ENCODE peak calls at places on chromosomes 7 and 10, in seven cellular contexts. B is pancreas; V is CD4-positive, alpha-beta memory T cell; T is neuronal stem cell; S is cardiac muscle cell; O is neural progenitor cell; R is prostate gland. C is an unnamed sample.

GRCh38 chr10:35257057-35257983 is 79.0 kb upstream of the CCNY start:
- DNase-seq in V (no peak), S (no peak), B (no peak), R (no peak), O (no peak), T (no peak), C (no peak)

GRCh38 chr10:18523025-18523424 is 128.4 kb downstream of the NSUN6 start:
- DNase-seq in T (no peak), R (no peak), O (no peak), S (no peak), B (no peak), V (no peak), C (no peak)

GRCh38 chr10:81838950-81839349 is 36.0 kb upstream of the NRG3 start:
- DNase-seq in V (no peak), S (peak; percentile 19), B (no peak), O (peak; percentile 53), R (no peak), T (peak; percentile 15), C (no peak)

GRCh38 chr7:91089382-91089963 is 174.8 kb upstream of the FZD1 start:
- DNase-seq in O (peak; percentile 48), R (no peak), T (peak; percentile 20), B (no peak), V (peak; percentile 9), S (peak; percentile 38), C (no peak)

GRCh38 chr7:3597243-3597642 is 296.2 kb downstream of the SDK1 start:
- DNase-seq in R (no peak), O (no peak), T (no peak), V (no peak), S (no peak), B (no peak), C (no peak)

GRCh38 chr7:65839846-65840245 is 33.0 kb upstream of the VKORC1L1 start:
- DNase-seq in O (no peak), T (no peak), S (no peak), R (no peak), B (no peak), V (no peak), C (no peak)

GRCh38 chr7:36686499-36686898 is 37.8 kb downstream of the AOAH start:
- DNase-seq in V (no peak), O (no peak), T (no peak), R (no peak), B (no peak), S (no peak), C (peak; percentile 59)

GRCh38 chr7:20064181-20064970 is 152.8 kb downstream of the MACC1 start:
- DNase-seq in S (no peak), R (no peak), O (peak; percentile 38), T (peak; percentile 5), V (no peak), B (no peak), C (no peak)

GRCh38 chr10:28991738-28992270 is 297.1 kb upstream of the LYZL1 start:
- DNase-seq in R (peak; percentile 6), O (peak; percentile 66), T (peak; percentile 41), V (peak; percentile 17), S (peak; percentile 78), B (peak; percentile 39), C (no peak)

GRCh38 chr7:7694542-7694941 is 23.9 kb downstream of the RPA3 start:
- DNase-seq in B (no peak), T (no peak), S (no peak), V (no peak), R (no peak), O (no peak), C (no peak)

GRCh38 chr7:38413784-38414183 is 140.3 kb upstream of the TARP start:
- DNase-seq in V (no peak), B (no peak), S (no peak), O (no peak), R (no peak), T (no peak), C (no peak)

GRCh38 chr7:132579260-132579899 is 3.1 kb upstream of the PLXNA4 start:
- DNase-seq in S (no peak), B (no peak), O (no peak), R (no peak), V (no peak), T (no peak), C (no peak)

GRCh38 chr10:60428387-60428737 is 38.7 kb upstream of the ANK3 start:
- DNase-seq in B (no peak), S (no peak), V (no peak), T (no peak), R (no peak), O (no peak), C (no peak)

GRCh38 chr10:102646610-102647432 is 2.5 kb downstream of the TRIM8 start:
- DNase-seq in O (peak; percentile 29), B (no peak), S (peak; percentile 82), T (no peak), R (peak; percentile 54), V (peak; percentile 47), C (peak; percentile 33)

GRCh38 chr7:129559564-129559963 is 52.0 kb upstream of the NRF1 start:
- DNase-seq in T (no peak), B (no peak), V (no peak), S (no peak), O (no peak), R (no peak), C (no peak)

GRCh38 chr10:124875596-124875995 is 66.3 kb upstream of the ZRANB1 start:
- DNase-seq in B (no peak), T (no peak), O (no peak), R (no peak), V (no peak), S (no peak), C (no peak)

GRCh38 chr7:113698556-113699220 is 220.1 kb downstream of the PPP1R3A start:
- DNase-seq in V (no peak), B (no peak), O (peak; percentile 40), T (peak; percentile 20), S (peak; percentile 45), R (no peak), C (no peak)

GRCh38 chr10:34454590-34455289 is 360.4 kb downstream of the PARD3 start:
- DNase-seq in V (no peak), S (no peak), R (no peak), O (no peak), B (no peak), T (no peak), C (no peak)

GRCh38 chr10:103890194-103890658 is 27.8 kb downstream of the STN1 start:
- DNase-seq in B (peak; percentile 62), O (no peak), R (peak; percentile 14), V (no peak), T (no peak), S (no peak), C (no peak)

GRCh38 chr10:50603151-50603850 is 20.5 kb downstream of the SGMS1 start:
- DNase-seq in S (no peak), T (no peak), O (no peak), V (no peak), B (no peak), R (no peak), C (no peak)

GRCh38 chr10:50604049-50604640 is 19.6 kb downstream of the SGMS1 start:
- DNase-seq in T (no peak), V (no peak), S (no peak), O (no peak), R (no peak), B (no peak), C (no peak)

GRCh38 chr10:50601974-50602373 is 21.8 kb downstream of the SGMS1 start:
- DNase-seq in V (no peak), O (no peak), T (no peak), R (no peak), S (no peak), B (no peak), C (no peak)

GRCh38 chr10:50600286-50600685 is 23.5 kb downstream of the SGMS1 start:
- DNase-seq in S (no peak), R (no peak), V (no peak), T (no peak), O (no peak), B (no peak), C (no peak)

GRCh38 chr10:50600831-50601466 is 22.8 kb downstream of the SGMS1 start:
- DNase-seq in O (no peak), B (no peak), S (no peak), T (no peak), R (no peak), V (no peak), C (no peak)
- H3K27ac ChIP-seq in O (no peak overlapping the region), B (no peak overlapping the region), S (no peak overlapping the region), T (no peak overlapping the region), R (no peak overlapping the region), V (no peak overlapping the region), C (no peak overlapping the region)

DNA sequence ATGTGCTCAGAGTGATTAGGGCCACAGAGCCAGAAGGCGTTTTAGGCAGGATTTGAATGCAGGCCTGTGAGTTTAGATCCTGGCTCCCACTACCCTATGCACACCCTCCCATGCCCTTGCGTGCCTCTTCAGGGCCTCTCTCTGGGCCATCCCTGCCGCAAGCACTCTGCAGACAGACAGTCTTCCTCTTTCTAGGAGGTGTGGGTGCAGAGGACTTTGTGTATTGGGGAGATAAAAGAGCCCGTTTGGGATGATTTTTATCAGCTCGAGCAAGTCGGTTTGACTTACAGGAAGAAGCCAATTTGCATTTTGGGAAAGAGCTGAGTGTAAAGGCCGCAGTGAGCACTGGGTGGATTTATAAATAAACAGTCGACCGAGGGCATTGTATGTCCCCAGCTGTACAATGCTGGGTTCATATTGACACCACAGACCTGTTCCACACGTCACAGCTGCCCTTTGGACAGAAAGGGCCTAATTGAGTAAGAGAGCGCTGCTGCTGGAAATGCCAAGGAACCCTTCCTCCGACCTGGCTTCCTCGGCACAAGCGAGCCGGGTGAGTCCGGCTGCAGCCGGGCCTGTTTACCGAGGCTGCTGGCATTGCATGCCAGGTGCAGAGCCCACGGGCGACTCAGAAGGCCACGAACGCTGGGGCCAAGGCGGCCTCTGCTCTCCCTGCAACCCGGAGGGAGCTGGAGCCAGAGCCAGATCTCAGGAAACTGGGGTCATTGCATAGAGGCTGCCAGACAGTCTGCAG is 25.1 kb downstream of the ZMIZ1 start:
- DNase-seq in O (no peak), V (no peak), S (no peak), T (no peak), R (peak; percentile 68), B (peak; percentile 81), C (no peak)
- H3K4me1 ChIP-seq in O (peaks cover 12% of the 10 kb centered on the region), V (peaks cover 22% of the 10 kb centered on the region), S (peaks cover 40% of the 10 kb centered on the region), T (no peaks in the 10 kb centered on the region), R (peaks cover 34% of the 10 kb centered on the region), B (peaks cover 37% of the 10 kb centered on the region), C (peaks cover 18% of the 10 kb centered on the region)

GRCh38 chr7:247166-247565 is 42.8 kb upstream of the FOXL3 start:
- DNase-seq in R (no peak), T (no peak), B (no peak), V (no peak), O (no peak), S (no peak), C (no peak)
- H3K36me3 ChIP-seq in R (peaks cover 18% of the 10 kb centered on the region), T (no peaks in the 10 kb centered on the region), B (no peaks in the 10 kb centered on the region), V (no peaks in the 10 kb centered on the region), O (no peaks in the 10 kb centered on the region), S (no peaks in the 10 kb centered on the region), C (no peaks in the 10 kb centered on the region)

GRCh38 chr10:1472178-1472577 is 265.1 kb downstream of the ADARB2 start:
- DNase-seq in T (no peak), S (no peak), B (no peak), V (no peak), O (no peak), R (no peak), C (no peak)

GRCh38 chr10:1465421-1465902 is 271.9 kb downstream of the ADARB2 start:
- DNase-seq in R (no peak), T (no peak), O (no peak), B (no peak), V (no peak), S (no peak), C (no peak)

GRCh38 chr10:1465993-1466764 is 271.1 kb downstream of the ADARB2 start:
- DNase-seq in S (no peak), B (no peak), O (no peak), T (no peak), R (no peak), V (no peak), C (no peak)

GRCh38 chr10:1467450-1467849 is 269.9 kb downstream of the ADARB2 start:
- DNase-seq in R (no peak), O (no peak), T (no peak), B (no peak), V (no peak), S (no peak), C (no peak)

GRCh38 chr10:1468777-1469176 is 268.5 kb downstream of the ADARB2 start:
- DNase-seq in R (no peak), T (no peak), O (no peak), S (no peak), V (no peak), B (no peak), C (no peak)
- H3K27ac ChIP-seq in R (no peak overlapping the region), T (no peak overlapping the region), O (no peak overlapping the region), S (no peak overlapping the region), V (no peak overlapping the region), B (no peak overlapping the region), C (no peak overlapping the region)

C was measured in CD8-positive, alpha-beta memory T cell.